ENCODE peak calls at places on chromosomes 13 and 19, in four cellular contexts. Z is LoVo; P is activated T-cell treated with anti-CD3 and anti-CD28 coated beads, Interleukin-2, amount 50 U/mL, for 48 hours; M is NCI-H187. Y is an unnamed sample.

GRCh38 chr13:111201304-111201940 is 86.3 kb downstream of the ARHGEF7 start:
- DNase-seq in Z (no peak), M (no peak), P (no peak), Y (no peak)

GRCh38 chr13:66265446-66265845 is 964.7 kb downstream of the PCDH9 start:
- DNase-seq in Z (no peak), M (no peak), P (no peak), Y (no peak)

GRCh38 chr13:21684576-21684975 is 13.7 kb downstream of the FGF9 start:
- DNase-seq in M (no peak), P (no peak), Z (no peak), Y (no peak)

GRCh38 chr19:5048091-5048726 is 79.3 kb downstream of the KDM4B start:
- DNase-seq in M (peak; percentile 62), P (peak; percentile 75), Z (peak; percentile 58), Y (peak; percentile 12)

GRCh38 chr19:13097331-13098258 is 5.1 kb downstream of the LYL1 start:
- DNase-seq in Z (no peak), P (no peak), M (no peak), Y (no peak)

GRCh38 chr13:48737689-48738088 is 84.0 kb downstream of the CYSLTR2 start:
- DNase-seq in P (no peak), Z (no peak), M (no peak), Y (no peak)

GRCh38 chr13:106103779-106104178 is 431.7 kb downstream of the EFNB2 start:
- DNase-seq in M (no peak), P (no peak), Z (peak; percentile 92), Y (no peak)

GRCh38 chr13:29504691-29505090 is 90.8 kb downstream of the SLC7A1 start:
- DNase-seq in M (no peak), Z (no peak), P (no peak), Y (no peak)

GRCh38 chr13:44710576-44710975 is 134.4 kb upstream of the TSC22D1 start:
- DNase-seq in Z (no peak), P (peak; percentile 25), M (no peak), Y (no peak)

GRCh38 chr19:45854167-45854778 is 8.7 kb downstream of the SYMPK start:
- DNase-seq in M (no peak), Z (no peak), P (no peak), Y (no peak)

Y was measured in NCI-H2081 treated with DMSO at 0.1 percent for 48 hours.